ENCODE peak calls at places on chromosome 3, in four cellular contexts. W, P, D and R are unnamed samples.

GRCh38 chr3:110989446-110989845 is 82.2 kb upstream of the NECTIN3 start:
- DNase-seq in W (no peak), P (no peak), D (no peak), R (no peak)

GRCh38 chr3:111338059-111338698 is 203.8 kb upstream of the CD96 start:
- DNase-seq in W (peak), D (peak), P (peak), R (no peak)

GRCh38 chr3:42871592-42872196 is 4.0 kb downstream of the CYP8B1 start:
- DNase-seq in D (no peak), P (no peak), W (no peak), R (no peak)

GRCh38 chr3:104909188-104909587 is 457.5 kb upstream of the ALCAM start:
- DNase-seq in P (peak), D (no peak), W (peak), R (peak)

GRCh38 chr3:127748754-127749327 is 73.5 kb downstream of the MGLL start:
- DNase-seq in W (no peak), P (no peak), D (no peak), R (no peak)

GRCh38 chr3:4981160-4981687 is 2.0 kb downstream of the BHLHE40 start:
- DNase-seq in W (peak), D (no peak), P (peak), R (no peak)

GRCh38 chr3:45555666-45556065 is 38.9 kb upstream of the LIMD1 start:
- DNase-seq in P (no peak), D (no peak), W (no peak), R (no peak)

GRCh38 chr3:16357698-16358097 is 92.7 kb downstream of the OXNAD1 start:
- DNase-seq in P (peak), W (no peak), D (no peak), R (no peak)

GRCh38 chr3:35438101-35438500 is 201.2 kb upstream of the ARPP21 start:
- DNase-seq in P (no peak), D (no peak), W (no peak), R (no peak)

GRCh38 chr3:121529308-121529707 is 16.5 kb downstream of the POLQ start:
- DNase-seq in W (no peak), P (no peak), D (no peak), R (no peak)

GRCh38 chr3:138948371-138949001 is 1.5 kb downstream of the FOXL2NB start:
- DNase-seq in D (no peak), W (no peak), P (no peak), R (no peak)

GRCh38 chr3:143331336-143331735 is 211.8 kb downstream of the CHST2 start:
- DNase-seq in P (peak), W (peak), D (no peak), R (no peak)

GRCh38 chr3:53255360-53255774 is 455 bp downstream of the TKT start:
- DNase-seq in P (peak), D (peak), W (no peak), R (no peak)

GRCh38 chr3:11825271-11825670 is 21.4 kb downstream of the TAMM41 start:
- DNase-seq in W (no peak), P (no peak), D (no peak), R (no peak)

GRCh38 chr3:133987933-133988484 is 41.7 kb downstream of the SLCO2A1 start:
- DNase-seq in P (no peak), W (no peak), D (no peak), R (no peak)

GRCh38 chr3:38003817-38004414 is 13.3 kb downstream of the VILL start:
- DNase-seq in P (no peak), W (no peak), D (no peak), R (no peak)

GRCh38 chr3:122916084-122916483 is 111.5 kb downstream of the SEMA5B start:
- DNase-seq in D (no peak), P (no peak), W (no peak), R (no peak)

GRCh38 chr3:6799264-6799915 is 61.5 kb upstream of the GRM7 start:
- DNase-seq in P (peak), D (peak), W (no peak), R (no peak)

GRCh38 chr3:149114458-149114857 is 15.0 kb upstream of the HPS3 start:
- DNase-seq in W (no peak), D (no peak), P (no peak), R (peak)

GRCh38 chr3:119221779-119222320 is 18.8 kb downstream of the B4GALT4 start:
- DNase-seq in P (no peak), W (no peak), D (no peak), R (no peak)

GRCh38 chr3:169196789-169197188 is 466.7 kb downstream of the MECOM start:
- DNase-seq in P (no peak), D (no peak), W (no peak), R (no peak)